ENCODE peak calls at places on chromosome 11, in seven cellular contexts. S is fibroblast of pulmonary artery, J is AG20443, L is C1 segment of cervical spinal cord, W is HuH-7, Y is OCI-M1, B is mammary epithelial cell. C is an unnamed sample.

GRCh38 chr11:36684840-36685800 is 87.1 kb upstream of the RAG2 start:
- DNase-seq in S (no peak), J (no peak), L (no peak), W (no peak), Y (no peak), B (no peak), C (no peak)

GRCh38 chr11:106161775-106162174 is 84.3 kb downstream of the AASDHPPT start:
- DNase-seq in S (no peak), J (no peak), L (no peak), W (no peak), Y (no peak), B (peak), C (no peak)

GRCh38 chr11:11211186-11211585 is 141.9 kb downstream of the CSNK2A3 start:
- DNase-seq in S (no peak), J (no peak), L (no peak), W (no peak), Y (no peak), B (peak), C (no peak)

GRCh38 chr11:134460044-134460371 is 48.0 kb upstream of the B3GAT1 start:
- DNase-seq in S (no peak), J (no peak), L (no peak), W (no peak), Y (no peak), B (no peak), C (no peak)

GRCh38 chr11:133898770-133899115 is 53.4 kb upstream of the SPATA19 start:
- DNase-seq in S (no peak), J (no peak), L (no peak), W (no peak), Y (no peak), B (no peak), C (no peak)

GRCh38 chr11:8100605-8101004 is 19.6 kb downstream of the TUB start:
- DNase-seq in S (no peak), J (no peak), L (no peak), W (no peak), Y (no peak), B (no peak), C (no peak)

GRCh38 chr11:8832571-8833260 is 78.3 kb upstream of the AKIP1 start:
- DNase-seq in S (peak), J (peak), L (no peak), W (no peak), Y (peak), B (peak), C (no peak)

GRCh38 chr11:10622957-10623787 is 54.7 kb upstream of the LYVE1 start:
- DNase-seq in S (no peak), J (no peak), L (peak), W (no peak), Y (peak), B (no peak), C (peak)

GRCh38 chr11:117179048-117179999 is 781 bp downstream of the SIDT2 start:
- DNase-seq in S (peak), J (peak), L (peak), W (no peak), Y (peak), B (peak), C (peak)

C was measured in Ammon's horn.